ENCODE peak calls at places on chromosomes 11 and 22, in five cellular contexts. O is HepG2, U is GM12878, P is K562, R is SK-N-SH. F is an unnamed sample.

GRCh38 chr22:37556750-37557149 is 3.5 kb upstream of the CDC42EP1 start:
- DNase-seq in U (no peak), O (no peak), P (no peak), R (no peak), F (no peak)

GRCh38 chr11:43925063-43925931 is 17.1 kb upstream of the C11orf96 start:
- DNase-seq in P (no peak), U (no peak), O (no peak), R (no peak), F (no peak)

GRCh38 chr11:14908214-14908880 is 16.3 kb upstream of the CYP2R1 start:
- DNase-seq in U (no peak), P (peak), R (peak), O (peak), F (peak)

GRCh38 chr22:20583471-20583922 is 76.1 kb downstream of the MED15 start:
- DNase-seq in R (no peak), P (no peak), O (no peak), U (no peak), F (no peak)

GRCh38 chr11:77186302-77186701 is 58.3 kb downstream of the MYO7A start:
- DNase-seq in U (no peak), R (no peak), P (no peak), O (no peak), F (no peak)

GRCh38 chr11:130162733-130163132 is 3.2 kb downstream of the ST14 start:
- DNase-seq in R (no peak), U (no peak), O (no peak), P (no peak), F (no peak)

GRCh38 chr11:75146711-75147110 is 4.2 kb upstream of the SLCO2B1 start:
- DNase-seq in O (no peak), R (no peak), U (no peak), P (no peak), F (no peak)

GRCh38 chr22:48084041-48084748 is 1321.7 kb downstream of the TBC1D22A start:
- DNase-seq in R (no peak), U (peak), O (no peak), P (no peak), F (no peak)

GRCh38 chr11:131109256-131109655 is 193.0 kb upstream of the SNX19 start:
- DNase-seq in R (no peak), U (no peak), O (no peak), P (no peak), F (no peak)

GRCh38 chr11:31109446-31109845 is 260.1 kb downstream of the DCDC1 start:
- DNase-seq in O (no peak), U (no peak), R (no peak), P (no peak), F (no peak)

GRCh38 chr11:119356349-119357031 is 10.0 kb upstream of the MFRP start:
- DNase-seq in U (no peak), R (peak), P (peak), O (no peak), F (no peak)
- TF ChIP-seq FOXM1 in U (no peak), R (no peak), P (no peak), O (no peak), F (no peak)

DNA sequence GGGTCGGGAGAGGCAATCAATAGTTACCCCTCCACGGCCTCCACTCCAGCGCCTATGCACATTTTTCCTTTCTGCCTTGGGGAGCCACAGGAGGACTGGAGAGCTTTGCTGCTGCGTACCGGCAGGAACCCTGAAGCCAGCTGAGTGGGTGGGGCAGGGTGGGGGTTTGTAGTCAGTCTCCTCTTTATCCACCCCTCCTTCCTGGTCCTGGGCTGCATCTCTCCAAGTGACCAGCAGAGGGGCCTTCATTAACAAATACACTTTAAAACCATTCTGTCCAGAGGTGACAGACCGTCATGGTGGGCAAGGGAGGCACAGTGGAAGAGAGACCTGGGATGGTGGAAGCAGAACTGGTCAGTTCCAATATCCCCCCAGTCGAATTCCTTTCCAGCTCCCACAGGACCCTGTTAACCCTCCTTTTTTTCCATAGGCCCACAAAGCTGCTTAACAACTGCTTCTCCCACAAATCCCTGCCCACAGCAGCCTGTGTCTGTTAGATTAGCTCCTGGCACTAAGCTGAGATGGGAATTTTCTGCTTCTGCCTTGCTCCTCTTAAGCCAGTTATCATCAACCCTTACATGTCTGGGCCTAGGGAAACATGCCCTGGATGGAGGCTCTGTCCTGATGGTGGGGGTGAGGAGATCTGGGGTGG is 3.9 kb upstream of the ABCG4 start:
- DNase-seq in O (peak), U (no peak), P (peak), R (peak), F (peak)
- TF ChIP-seq FOXM1 in O (no peak), U (no peak), P (no peak), R (no peak), F (no peak)

DNA sequence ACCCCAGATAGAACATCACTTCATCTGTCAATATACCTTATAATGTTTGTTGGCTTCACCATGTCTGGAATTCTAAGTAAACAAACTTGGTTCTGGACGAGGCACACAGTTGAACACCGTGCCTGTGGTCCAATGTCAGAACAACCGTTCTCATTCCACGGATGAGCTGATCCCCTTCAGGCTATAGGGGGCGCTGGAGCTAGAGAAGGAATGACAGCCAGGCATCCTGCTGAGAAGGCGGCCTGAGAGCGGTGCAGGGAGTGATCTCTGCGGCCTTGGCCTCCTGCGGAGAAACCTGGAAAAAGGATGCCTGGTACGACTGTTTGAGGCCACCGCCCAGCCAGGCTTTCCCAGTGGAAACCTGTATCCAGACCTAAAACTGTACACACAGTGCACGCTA is 48.7 kb downstream of the FDX1 start:
- DNase-seq in O (no peak), U (no peak), R (no peak), P (peak), F (peak)
- TF ChIP-seq FOXM1 in O (no peak), U (no peak), R (no peak), P (no peak), F (no peak)

GRCh38 chr22:49774046-49774445 is 53.6 kb downstream of the BRD1 start:
- DNase-seq in U (no peak), R (no peak), P (no peak), O (no peak), F (no peak)

GRCh38 chr22:49774499-49775151 is 53.0 kb downstream of the BRD1 start:
- DNase-seq in R (no peak), O (no peak), U (no peak), P (no peak), F (no peak)

GRCh38 chr22:49771266-49772065 is 56.2 kb downstream of the BRD1 start:
- DNase-seq in R (no peak), U (no peak), O (no peak), P (no peak), F (no peak)

GRCh38 chr22:49773531-49773930 is 54.1 kb downstream of the BRD1 start:
- DNase-seq in R (no peak), P (no peak), O (no peak), U (no peak), F (no peak)

DNA sequence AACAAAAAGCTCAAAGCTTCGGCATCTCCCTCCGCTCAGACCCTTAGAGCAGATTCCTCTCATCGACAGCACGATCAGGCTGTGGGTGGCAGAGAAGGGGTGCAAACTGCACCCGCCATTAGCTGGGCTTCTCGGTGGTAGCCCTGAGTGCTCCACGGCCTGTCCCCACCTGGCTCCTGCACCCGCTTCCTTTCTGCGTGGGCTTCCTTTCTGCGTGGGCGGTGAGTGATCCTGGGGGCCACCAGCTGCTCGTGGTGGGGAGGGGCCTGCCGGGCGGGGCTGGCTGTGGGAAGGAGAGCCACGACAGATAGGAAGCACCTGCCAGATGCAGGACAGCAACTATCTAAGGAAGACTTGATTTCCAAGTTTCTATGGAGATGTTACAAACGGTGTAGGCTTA is 55.0 kb downstream of the BRD1 start:
- DNase-seq in U (no peak), O (no peak), R (no peak), P (no peak), F (no peak)
- TF ChIP-seq FOXM1 in U (no peak), O (no peak), R (no peak), P (no peak), F (no peak)

GRCh38 chr11:114079406-114080072 is 20.0 kb downstream of the ZBTB16 start:
- DNase-seq in O (no peak), P (no peak), R (no peak), U (no peak), F (no peak)
- TF ChIP-seq FOXM1 in O (no peak), P (no peak), R (no peak), U (no peak), F (no peak)

DNA sequence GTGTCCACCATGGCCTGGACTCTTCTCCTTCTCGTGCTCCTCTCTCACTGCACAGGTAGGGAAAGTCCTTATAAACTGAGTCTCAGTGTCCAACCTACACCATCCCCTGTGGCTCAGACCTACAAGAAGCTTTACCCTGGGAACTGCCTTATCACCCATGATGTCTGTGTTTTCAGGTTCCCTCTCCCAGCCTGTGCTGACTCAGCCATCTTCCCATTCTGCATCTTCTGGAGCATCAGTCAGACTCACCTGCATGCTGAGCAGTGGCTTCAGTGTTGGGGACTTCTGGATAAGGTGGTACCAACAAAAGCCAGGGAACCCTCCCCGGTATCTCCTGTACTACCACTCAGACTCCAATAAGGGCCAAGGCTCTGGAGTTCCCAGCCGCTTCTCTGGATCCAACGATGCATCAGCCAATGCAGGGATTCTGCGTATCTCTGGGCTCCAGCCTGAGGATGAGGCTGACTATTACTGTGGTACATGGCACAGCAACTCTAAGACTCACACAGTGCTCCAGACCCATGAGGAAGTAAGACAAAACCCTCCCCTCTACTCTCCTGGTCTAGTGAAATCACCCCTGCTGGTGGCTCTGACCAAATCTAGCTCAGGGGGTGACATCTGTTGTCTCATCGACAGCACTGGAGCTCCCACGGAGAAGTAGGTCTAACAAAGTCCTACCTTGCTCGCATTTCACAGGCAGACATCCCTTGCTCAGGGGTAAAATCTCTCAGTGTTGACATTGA is 74.3 kb downstream of the VPREB1 start:
- DNase-seq in U (no peak), R (no peak), O (no peak), P (no peak), F (no peak)
- TF ChIP-seq FOXM1 in U (no peak), R (no peak), O (no peak), P (no peak), F (no peak)

DNA sequence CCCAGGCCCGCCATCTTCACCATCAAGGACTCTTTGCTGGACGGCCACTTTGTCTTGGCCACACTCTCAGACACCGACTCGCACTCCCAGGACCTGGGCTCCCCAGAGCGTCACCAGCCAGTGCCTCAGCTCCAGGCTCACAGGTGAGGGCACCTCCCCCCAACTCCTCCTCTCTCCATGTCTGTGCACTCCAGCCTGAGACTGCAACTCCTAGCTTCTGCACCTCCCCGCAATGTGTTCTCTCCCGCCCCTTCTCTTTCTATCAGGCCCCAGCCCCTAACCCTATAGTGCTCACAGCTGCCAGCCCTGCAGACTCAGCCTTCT is 4.4 kb downstream of the RAD9A start:
- DNase-seq in P (no peak), U (no peak), O (no peak), R (no peak), F (no peak)
- TF ChIP-seq FOXM1 in P (no peak), U (no peak), O (no peak), R (no peak), F (no peak)

GRCh38 chr11:63760487-63761079 is 8.0 kb downstream of the ZFTA start:
- DNase-seq in R (no peak), O (no peak), U (no peak), P (no peak), F (no peak)
- TF ChIP-seq FOXM1 in R (no peak), O (no peak), U (no peak), P (no peak), F (no peak)

F was measured in HEK293T.